ENCODE peak calls at places on chromosomes 11 and 22, in eight cellular contexts. T is kidney, R is neural progenitor cell, I is HCT116, O is colonic mucosa, C is SK-N-SH, A is MM.1S, J is PC-3. G is an unnamed sample.

GRCh38 chr11:64768300-64768694 is 8.5 kb upstream of the PYGM start:
- DNase-seq in C (no peak), T (no peak), A (no peak), I (no peak), O (no peak), R (no peak), J (no peak), G (no peak)

GRCh38 chr11:2362414-2362813 is 14.7 kb upstream of the CD81 start:
- DNase-seq in J (no peak), A (no peak), O (no peak), C (no peak), T (no peak), I (no peak), R (no peak), G (no peak)

GRCh38 chr22:45420539-45420938 is 7.0 kb downstream of the RIBC2 start:
- DNase-seq in C (no peak), A (no peak), J (no peak), I (no peak), O (no peak), T (peak), R (no peak), G (no peak)

GRCh38 chr11:113685650-113686349 is 20.3 kb downstream of the TMPRSS5 start:
- DNase-seq in A (no peak), T (no peak), R (no peak), O (no peak), J (no peak), C (no peak), I (no peak), G (no peak)

GRCh38 chr22:36541831-36542391 is 12.9 kb upstream of the EIF3D start:
- DNase-seq in O (no peak), R (no peak), I (peak), C (no peak), A (no peak), J (peak), T (no peak), G (no peak)

GRCh38 chr22:49975543-49976389 is 15.2 kb downstream of the PIM3 start:
- DNase-seq in A (no peak), I (no peak), C (peak), R (peak), T (peak), J (no peak), O (peak), G (no peak)

GRCh38 chr11:69966583-69966835 is 111.6 kb upstream of the ANO1 start:
- DNase-seq in O (no peak), C (no peak), A (no peak), I (no peak), R (no peak), J (no peak), T (no peak), G (no peak)

GRCh38 chr11:125871391-125872137 is 15.9 kb upstream of the HYLS1 start:
- DNase-seq in A (peak), I (peak), J (peak), T (no peak), R (peak), O (no peak), C (peak), G (no peak)

GRCh38 chr22:17792289-17792688 is 18.0 kb upstream of the BID start:
- DNase-seq in A (no peak), T (no peak), C (no peak), I (no peak), R (peak), J (no peak), O (no peak), G (peak)

GRCh38 chr11:112610494-112610893 is 349.8 kb upstream of the PLET1 start:
- DNase-seq in R (no peak), C (no peak), A (no peak), T (no peak), O (no peak), J (no peak), I (no peak), G (no peak)

GRCh38 chr22:37019309-37020191 is at the start of the genes MPST and TST:
- DNase-seq in R (peak), T (peak), O (peak), I (no peak), C (peak), A (peak), J (peak), G (peak)

GRCh38 chr11:33531743-33532181 is 168.9 kb downstream of the C11orf91 start:
- DNase-seq in A (no peak), O (no peak), R (no peak), T (no peak), J (no peak), I (no peak), C (no peak), G (no peak)

GRCh38 chr11:73265853-73266643 is 6.1 kb upstream of the P2RY6 start:
- DNase-seq in J (no peak), C (no peak), R (no peak), A (no peak), O (no peak), I (no peak), T (no peak), G (no peak)

GRCh38 chr11:119940401-119940976 is 197.4 kb downstream of the TRIM29 start:
- DNase-seq in O (no peak), I (no peak), T (no peak), R (no peak), J (no peak), C (no peak), A (no peak), G (no peak)

GRCh38 chr11:18890615-18891014 is 48.6 kb downstream of the MRGPRX1 start:
- DNase-seq in O (no peak), R (no peak), T (no peak), C (no peak), J (no peak), A (no peak), I (no peak), G (no peak)

GRCh38 chr11:47858169-47858543 is 10.0 kb upstream of the NUP160 start:
- DNase-seq in T (no peak), J (peak), A (no peak), I (no peak), R (no peak), O (no peak), C (no peak), G (no peak)

GRCh38 chr22:39355080-39355479 is 5.3 kb downstream of the SYNGR1 start:
- DNase-seq in A (no peak), R (no peak), I (no peak), T (no peak), O (no peak), J (no peak), C (no peak), G (no peak)

GRCh38 chr22:39350803-39351688 is 1.3 kb downstream of the SYNGR1 start:
- DNase-seq in I (no peak), C (no peak), R (no peak), O (no peak), J (no peak), A (no peak), T (no peak), G (no peak)

GRCh38 chr22:39351689-39352214 is 2.0 kb downstream of the SYNGR1 start:
- DNase-seq in J (no peak), T (no peak), R (no peak), A (no peak), C (no peak), I (no peak), O (no peak), G (no peak)

GRCh38 chr22:39352301-39352867 is 2.6 kb downstream of the SYNGR1 start:
- DNase-seq in C (no peak), T (no peak), R (no peak), A (no peak), I (no peak), O (no peak), J (no peak), G (no peak)

DNA sequence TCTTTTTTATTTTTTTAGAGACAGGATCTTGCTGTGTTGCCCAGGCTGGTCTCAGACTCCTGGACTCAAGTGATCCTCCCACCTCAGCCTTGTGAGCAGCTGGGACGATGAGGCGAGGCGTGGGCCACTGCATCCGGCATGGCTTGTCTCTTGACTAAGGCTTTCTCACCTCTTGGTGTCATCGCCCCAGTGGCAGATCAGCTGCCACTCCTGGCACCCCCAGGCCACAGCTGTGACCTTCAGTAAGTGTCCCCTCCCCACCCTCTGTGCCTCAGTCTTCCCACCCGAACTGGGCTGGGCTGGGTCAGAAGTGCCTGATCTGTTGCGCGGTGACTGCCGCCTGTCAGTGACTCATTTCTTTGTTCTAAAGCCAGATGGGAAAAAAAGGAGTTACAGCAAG is 3.6 kb downstream of the SYNGR1 start:
- DNase-seq in O (no peak), T (no peak), J (no peak), I (no peak), A (no peak), C (no peak), R (no peak), G (no peak)
- H3K9ac ChIP-seq in O (no peak), T (no peak), J (no peak), I (no peak), A (no peak), C (no peak), R (no peak), G (no peak)

DNA sequence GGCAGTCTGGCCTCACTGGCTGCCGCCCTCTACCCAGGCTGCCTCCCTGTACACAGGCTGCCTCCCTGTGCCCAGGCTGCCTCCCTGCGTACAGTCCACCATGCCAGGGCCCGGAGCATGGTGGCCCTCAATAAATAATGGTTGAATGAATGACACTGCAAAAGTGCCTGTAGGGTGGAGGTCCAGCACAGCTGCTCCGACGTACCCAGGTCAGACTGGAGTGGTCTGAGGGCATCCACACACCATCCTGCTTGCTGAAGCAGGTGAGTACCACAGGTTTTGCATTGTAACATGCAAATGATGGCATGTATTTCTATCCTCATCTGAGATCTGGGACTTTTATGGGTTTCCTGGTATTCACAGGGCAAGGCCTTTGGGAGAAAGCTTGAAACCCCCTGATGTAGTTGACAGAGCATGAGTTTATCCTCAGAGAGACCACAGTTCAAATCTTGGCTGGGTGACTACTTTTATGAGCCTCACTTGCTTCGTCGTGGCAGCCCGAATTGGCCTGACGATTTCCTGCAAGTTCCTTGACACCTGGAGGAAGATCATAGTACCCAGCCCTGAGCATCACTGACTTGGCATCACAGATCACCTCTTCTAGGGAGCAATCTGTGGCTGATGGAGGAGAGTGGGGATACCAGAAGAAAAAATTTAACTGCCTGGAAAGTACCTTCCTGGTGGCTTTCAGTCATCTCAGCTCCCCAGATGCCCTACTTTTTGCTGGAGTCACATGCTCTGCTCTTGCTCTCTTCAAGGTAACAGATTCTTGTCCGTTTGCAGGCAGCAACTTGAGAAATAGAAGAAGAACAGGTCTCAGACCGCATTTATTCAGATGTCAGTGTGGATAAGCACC is 16.0 kb upstream of the CYB5R3 start:
- DNase-seq in R (no peak), I (no peak), T (no peak), O (no peak), J (no peak), A (peak), C (no peak), G (no peak)
- H3K4me3 ChIP-seq in R (no peak), I (no peak), T (no peak), O (no peak), J (no peak), A (no peak), C (no peak), G (no peak)

GRCh38 chr11:617248-617911 is 1.6 kb upstream of the IRF7 start:
- DNase-seq in A (no peak), O (no peak), R (no peak), C (no peak), T (peak), J (no peak), I (no peak), G (no peak)
- H3K9ac ChIP-seq in A (no peak), O (no peak), R (no peak), C (no peak), T (no peak), J (no peak), I (no peak), G (no peak)

GRCh38 chr22:40182231-40182835 is 4.6 kb downstream of the TNRC6B start:
- DNase-seq in A (no peak), R (no peak), O (no peak), C (no peak), I (no peak), T (no peak), J (no peak), G (no peak)
- H3K4me3 ChIP-seq in A (no peak), R (no peak), O (no peak), C (no peak), I (no peak), T (no peak), J (no peak), G (no peak)

GRCh38 chr11:95231126-95231880 is at the start of gene SESN3:
- DNase-seq in O (peak), C (peak), T (peak), R (peak), A (peak), I (peak), J (peak), G (peak)

GRCh38 chr11:95230054-95231034 is 658 bp downstream of the SESN3 start:
- DNase-seq in I (no peak), J (no peak), A (peak), T (peak), R (peak), C (no peak), O (peak), G (no peak)

GRCh38 chr11:95232666-95233065 is 1.7 kb upstream of the SESN3 start:
- DNase-seq in C (no peak), A (peak), T (no peak), I (no peak), R (no peak), O (no peak), J (no peak), G (no peak)

GRCh38 chr11:95229199-95230053 is 1.6 kb downstream of the SESN3 start:
- DNase-seq in C (peak), A (peak), T (no peak), I (no peak), O (peak), R (no peak), J (no peak), G (no peak)

GRCh38 chr11:95231881-95232605 is 1.0 kb upstream of the SESN3 start:
- DNase-seq in J (no peak), I (no peak), A (peak), R (peak), C (peak), O (peak), T (peak), G (no peak)
- H3K9ac ChIP-seq in J (no peak), I (no peak), A (peak), R (no peak), C (peak), O (peak), T (peak), G (peak)

GRCh38 chr11:129277216-129277838 is 85.2 kb upstream of the ARHGAP32 start:
- DNase-seq in I (no peak), A (no peak), O (no peak), C (no peak), R (no peak), J (peak), T (no peak), G (no peak)
- H3K4me3 ChIP-seq in I (no peak), A (no peak), O (no peak), C (peak), R (no peak), J (peak), T (peak), G (no peak)

GRCh38 chr11:57424137-57424801 is 2.7 kb downstream of the SLC43A3 start:
- DNase-seq in I (no peak), C (no peak), T (no peak), R (no peak), J (no peak), O (no peak), A (no peak), G (no peak)
- H3K9ac ChIP-seq in I (no peak), C (no peak), T (no peak), R (no peak), J (no peak), O (no peak), A (peak), G (no peak)